ENCODE peak calls at places on chromosomes 11 and 22, in ten cellular contexts. M is A172; D is coronary artery; Q is activated T-cell treated with anti-CD3 and anti-CD28 coated beads, Interleukin-2, amount 50 U/mL, for 4 hours; C is AG09319; U is NCI-H1092; F is stimulated activated naive CD4-positive, alpha-beta T cell; H is activated CD4-positive, alpha-beta T cell treated with anti-CD3 and anti-CD28 coated beads for 36 hours; J is activated T-helper 9 cell treated with anti-CD3 and anti-CD28 coated beads, Interleukin-2, amount 50 U/mL, for 16 hours; I is GM23248. V is an unnamed sample.

GRCh38 chr11:45028921-45029680 is 78.4 kb upstream of the TP53I11 start:
- DNase-seq in Q (no peak), M (no peak), D (no peak), U (no peak), I (no peak), C (no peak), F (no peak), J (no peak), H (no peak), V (no peak)

GRCh38 chr11:70327717-70328116 is 57.2 kb downstream of the PPFIA1 start:
- DNase-seq in J (no peak), Q (no peak), H (no peak), I (no peak), U (no peak), D (no peak), M (no peak), F (no peak), C (no peak), V (no peak)

GRCh38 chr11:33375688-33376311 is 118.6 kb downstream of the HIPK3 start:
- DNase-seq in Q (no peak), C (no peak), F (no peak), U (peak; percentile 60), M (peak; percentile 16), D (no peak), I (peak; percentile 71), H (no peak), J (no peak), V (peak; percentile 70)

GRCh38 chr22:30459206-30460052 is 12.4 kb downstream of the SEC14L3 start:
- DNase-seq in I (peak; percentile 32), D (no peak), M (no peak), J (no peak), Q (no peak), C (no peak), U (no peak), H (peak; percentile 51), F (no peak), V (no peak)

GRCh38 chr11:79237111-79237510 is 203.7 kb downstream of the TENM4 start:
- DNase-seq in C (no peak), I (peak; percentile 26), D (no peak), Q (no peak), H (no peak), J (no peak), M (no peak), F (no peak), U (no peak), V (peak; percentile 17)

GRCh38 chr11:120527111-120527748 is 15.7 kb downstream of the GRIK4 start:
- DNase-seq in F (no peak), I (peak; percentile 80), J (no peak), U (no peak), C (no peak), H (no peak), Q (no peak), M (peak; percentile 7), D (no peak), V (peak; percentile 84)

GRCh38 chr11:7851391-7851790 is 54.6 kb upstream of the OR5P2 start:
- DNase-seq in U (no peak), C (no peak), J (no peak), Q (no peak), H (no peak), M (peak; percentile 10), D (no peak), I (no peak), F (no peak), V (no peak)

GRCh38 chr11:18012314-18012905 is 437 bp downstream of the SERGEF start:
- DNase-seq in C (no peak), D (peak; percentile 77), M (no peak), Q (no peak), F (peak; percentile 64), J (no peak), U (peak; percentile 42), H (peak; percentile 41), I (no peak), V (peak; percentile 26)

GRCh38 chr11:103433380-103433779 is 324.2 kb downstream of the DYNC2H1 start:
- DNase-seq in U (no peak), I (peak; percentile 94), Q (no peak), J (no peak), F (no peak), D (no peak), C (peak; percentile 74), H (no peak), M (peak; percentile 52), V (peak; percentile 47)

GRCh38 chr11:69854719-69855118 is 35.5 kb upstream of the FGF3 start:
- DNase-seq in M (peak; percentile 92), U (no peak), I (peak; percentile 70), D (no peak), J (no peak), F (no peak), C (no peak), Q (no peak), H (no peak), V (no peak)

GRCh38 chr11:80104196-80104595 is 663.4 kb upstream of the TENM4 start:
- DNase-seq in H (no peak), Q (no peak), M (no peak), D (no peak), F (no peak), C (no peak), J (no peak), U (no peak), I (peak; percentile 39), V (no peak)

GRCh38 chr11:89321401-89321800 is 143.7 kb downstream of the TYR start:
- DNase-seq in D (no peak), C (no peak), I (no peak), J (no peak), U (no peak), H (no peak), Q (no peak), M (no peak), F (no peak), V (no peak)

GRCh38 chr11:9069861-9070470 is 21.4 kb downstream of the SCUBE2 start:
- DNase-seq in M (no peak), C (no peak), U (no peak), D (peak; percentile 56), J (no peak), F (no peak), H (no peak), Q (no peak), I (no peak), V (no peak)

GRCh38 chr11:106471273-106471672 is 393.8 kb downstream of the AASDHPPT start:
- DNase-seq in I (no peak), D (no peak), H (no peak), M (no peak), U (no peak), C (no peak), Q (no peak), F (no peak), J (no peak), V (no peak)

GRCh38 chr11:79786961-79787360 is 346.1 kb upstream of the TENM4 start:
- DNase-seq in J (no peak), U (no peak), H (no peak), F (no peak), D (no peak), Q (no peak), I (no peak), M (no peak), C (no peak), V (no peak)

GRCh38 chr11:66467756-66468155 is 1.1 kb downstream of the PELI3 start:
- DNase-seq in U (no peak), Q (no peak), C (no peak), F (no peak), D (no peak), M (no peak), H (peak; percentile 54), I (peak; percentile 25), J (no peak), V (no peak)

GRCh38 chr11:130608267-130608666 is 159.8 kb downstream of the ADAMTS15 start:
- DNase-seq in J (no peak), I (no peak), U (no peak), F (no peak), M (no peak), Q (no peak), H (no peak), C (no peak), D (peak; percentile 69), V (no peak)

GRCh38 chr11:44627911-44628729 is 62.7 kb downstream of the CD82 start:
- DNase-seq in H (no peak), C (peak; percentile 8), I (peak; percentile 50), U (peak; percentile 74), M (peak; percentile 80), J (no peak), F (no peak), Q (no peak), D (peak; percentile 76), V (peak; percentile 50)

GRCh38 chr11:128968916-128969315 is 26.2 kb upstream of the TP53AIP1 start:
- DNase-seq in Q (no peak), J (no peak), H (no peak), C (no peak), U (no peak), I (no peak), M (no peak), D (no peak), F (no peak), V (no peak)